ENCODE peak calls at places on chromosomes 12 and 14, in eight cellular contexts. One of them, this sample, is unnamed.

GRCh38 chr14:50545618-50546017 is 13.2 kb upstream of the MAP4K5 start:
- DNase-seq in nephron progenitor cell: no peak
- DNase-seq in fibroblast of the aortic adventitia: no peak
- DNase-seq in IMR-90: no peak
- DNase-seq in left lung: no peak
- DNase-seq in sigmoid colon: no peak
- DNase-seq in GM13976: no peak
- DNase-seq in progenitor cell of endocrine pancreas: no peak
- DNase-seq in this sample: no peak

GRCh38 chr12:56581418-56582145 is 48.5 kb downstream of the BAZ2A start:
- DNase-seq in GM13976: no peak
- DNase-seq in fibroblast of the aortic adventitia: no peak
- DNase-seq in progenitor cell of endocrine pancreas: no peak
- DNase-seq in left lung: no peak
- DNase-seq in nephron progenitor cell: no peak
- DNase-seq in sigmoid colon: no peak
- DNase-seq in IMR-90: peak; percentile 69
- DNase-seq in this sample: no peak

GRCh38 chr14:36383674-36384421 is 63.4 kb upstream of the MBIP start:
- DNase-seq in IMR-90: no peak
- DNase-seq in sigmoid colon: no peak
- DNase-seq in left lung: peak; percentile 67
- DNase-seq in fibroblast of the aortic adventitia: peak; percentile 1
- DNase-seq in progenitor cell of endocrine pancreas: no peak
- DNase-seq in nephron progenitor cell: no peak
- DNase-seq in GM13976: no peak
- DNase-seq in this sample: no peak

GRCh38 chr12:6197996-6198395 is 2.2 kb upstream of the CD9 start:
- DNase-seq in nephron progenitor cell: peak; percentile 39
- DNase-seq in sigmoid colon: no peak
- DNase-seq in GM13976: no peak
- DNase-seq in fibroblast of the aortic adventitia: no peak
- DNase-seq in left lung: no peak
- DNase-seq in IMR-90: no peak
- DNase-seq in progenitor cell of endocrine pancreas: no peak
- DNase-seq in this sample: no peak

GRCh38 chr12:71134405-71134804 is 23.4 kb downstream of the TSPAN8 start:
- DNase-seq in sigmoid colon: no peak
- DNase-seq in fibroblast of the aortic adventitia: peak; percentile 33
- DNase-seq in GM13976: no peak
- DNase-seq in IMR-90: no peak
- DNase-seq in nephron progenitor cell: no peak
- DNase-seq in left lung: no peak
- DNase-seq in progenitor cell of endocrine pancreas: no peak
- DNase-seq in this sample: no peak

GRCh38 chr12:123062682-123063426 is 82.4 kb downstream of the ARL6IP4 start:
- DNase-seq in sigmoid colon: no peak
- DNase-seq in GM13976: no peak
- DNase-seq in fibroblast of the aortic adventitia: peak; percentile 63
- DNase-seq in IMR-90: peak; percentile 69
- DNase-seq in nephron progenitor cell: no peak
- DNase-seq in progenitor cell of endocrine pancreas: no peak
- DNase-seq in left lung: peak; percentile 54
- DNase-seq in this sample: no peak

GRCh38 chr14:101657372-101657771 is 96.1 kb downstream of the DIO3 start:
- DNase-seq in GM13976: no peak
- DNase-seq in left lung: no peak
- DNase-seq in nephron progenitor cell: no peak
- DNase-seq in fibroblast of the aortic adventitia: no peak
- DNase-seq in progenitor cell of endocrine pancreas: no peak
- DNase-seq in IMR-90: no peak
- DNase-seq in sigmoid colon: no peak
- DNase-seq in this sample: no peak

GRCh38 chr14:22412936-22413411 is 176.1 kb downstream of the DAD1 start:
- DNase-seq in IMR-90: no peak
- DNase-seq in fibroblast of the aortic adventitia: no peak
- DNase-seq in sigmoid colon: no peak
- DNase-seq in left lung: no peak
- DNase-seq in GM13976: no peak
- DNase-seq in nephron progenitor cell: no peak
- DNase-seq in progenitor cell of endocrine pancreas: no peak
- DNase-seq in this sample: no peak

GRCh38 chr14:106665814-106666213 is 1139.4 kb downstream of the TMEM121 start:
- DNase-seq in sigmoid colon: no peak
- DNase-seq in left lung: no peak
- DNase-seq in progenitor cell of endocrine pancreas: no peak
- DNase-seq in nephron progenitor cell: no peak
- DNase-seq in fibroblast of the aortic adventitia: no peak
- DNase-seq in GM13976: no peak
- DNase-seq in IMR-90: no peak
- DNase-seq in this sample: no peak
- TF ChIP-seq CTCF in sigmoid colon: no peak
- TF ChIP-seq CTCF in left lung: no peak
- TF ChIP-seq CTCF in progenitor cell of endocrine pancreas: no peak
- TF ChIP-seq CTCF in nephron progenitor cell: no peak
- TF ChIP-seq CTCF in fibroblast of the aortic adventitia: no peak
- TF ChIP-seq CTCF in GM13976: no peak
- TF ChIP-seq CTCF in IMR-90: no peak
- TF ChIP-seq CTCF in this sample: no peak

GRCh38 chr12:130342842-130343241 is 5.2 kb downstream of the PIWIL1 start:
- DNase-seq in progenitor cell of endocrine pancreas: no peak
- DNase-seq in GM13976: no peak
- DNase-seq in left lung: no peak
- DNase-seq in nephron progenitor cell: no peak
- DNase-seq in IMR-90: no peak
- DNase-seq in sigmoid colon: no peak
- DNase-seq in fibroblast of the aortic adventitia: no peak
- DNase-seq in this sample: no peak
- TF ChIP-seq CTCF in progenitor cell of endocrine pancreas: no peak
- TF ChIP-seq CTCF in GM13976: no peak
- TF ChIP-seq CTCF in left lung: no peak
- TF ChIP-seq CTCF in nephron progenitor cell: no peak
- TF ChIP-seq CTCF in IMR-90: no peak
- TF ChIP-seq CTCF in sigmoid colon: no peak
- TF ChIP-seq CTCF in fibroblast of the aortic adventitia: no peak
- TF ChIP-seq CTCF in this sample: no peak

GRCh38 chr14:80637726-80638619 is 303.6 kb downstream of the CEP128 start:
- DNase-seq in sigmoid colon: no peak
- DNase-seq in IMR-90: no peak
- DNase-seq in fibroblast of the aortic adventitia: no peak
- DNase-seq in left lung: no peak
- DNase-seq in nephron progenitor cell: no peak
- DNase-seq in GM13976: no peak
- DNase-seq in progenitor cell of endocrine pancreas: no peak
- DNase-seq in this sample: no peak

GRCh38 chr14:80638620-80639215 is 302.8 kb downstream of the CEP128 start:
- DNase-seq in sigmoid colon: no peak
- DNase-seq in progenitor cell of endocrine pancreas: no peak
- DNase-seq in GM13976: no peak
- DNase-seq in nephron progenitor cell: no peak
- DNase-seq in left lung: no peak
- DNase-seq in fibroblast of the aortic adventitia: peak; percentile 50
- DNase-seq in IMR-90: peak; percentile 85
- DNase-seq in this sample: no peak

GRCh38 chr14:80634106-80634758 is 307.3 kb downstream of the CEP128 start:
- DNase-seq in fibroblast of the aortic adventitia: peak; percentile 25
- DNase-seq in IMR-90: no peak
- DNase-seq in GM13976: no peak
- DNase-seq in left lung: no peak
- DNase-seq in nephron progenitor cell: no peak
- DNase-seq in sigmoid colon: no peak
- DNase-seq in progenitor cell of endocrine pancreas: no peak
- DNase-seq in this sample: no peak

DNA sequence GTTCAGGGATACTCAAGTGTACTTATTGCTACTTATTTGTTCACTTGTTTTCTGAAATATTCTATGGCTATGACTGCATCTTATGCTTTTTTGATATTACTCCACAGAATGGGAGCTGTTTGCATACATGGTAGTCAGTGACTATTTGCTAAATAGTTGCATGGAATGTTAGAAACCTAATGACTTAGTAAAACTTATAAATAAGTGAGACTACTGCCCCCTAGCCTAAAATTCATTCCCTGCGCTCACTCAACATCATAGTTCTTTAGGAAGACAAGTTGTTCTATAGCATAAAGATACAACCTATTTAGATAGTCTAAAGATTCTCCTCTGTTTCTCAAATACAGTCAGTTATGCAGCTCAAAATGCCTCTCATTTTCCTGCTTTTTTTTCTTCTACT is 305.5 kb downstream of the CEP128 start:
- DNase-seq in IMR-90: peak; percentile 17
- DNase-seq in progenitor cell of endocrine pancreas: no peak
- DNase-seq in sigmoid colon: no peak
- DNase-seq in fibroblast of the aortic adventitia: no peak
- DNase-seq in left lung: no peak
- DNase-seq in GM13976: no peak
- DNase-seq in nephron progenitor cell: no peak
- DNase-seq in this sample: no peak
- TF ChIP-seq CTCF in IMR-90: no peak
- TF ChIP-seq CTCF in progenitor cell of endocrine pancreas: peak; percentile 40
- TF ChIP-seq CTCF in sigmoid colon: no peak
- TF ChIP-seq CTCF in fibroblast of the aortic adventitia: peak; percentile 14
- TF ChIP-seq CTCF in left lung: no peak
- TF ChIP-seq CTCF in GM13976: no peak
- TF ChIP-seq CTCF in nephron progenitor cell: peak; percentile 33
- TF ChIP-seq CTCF in this sample: peak; percentile 65

DNA sequence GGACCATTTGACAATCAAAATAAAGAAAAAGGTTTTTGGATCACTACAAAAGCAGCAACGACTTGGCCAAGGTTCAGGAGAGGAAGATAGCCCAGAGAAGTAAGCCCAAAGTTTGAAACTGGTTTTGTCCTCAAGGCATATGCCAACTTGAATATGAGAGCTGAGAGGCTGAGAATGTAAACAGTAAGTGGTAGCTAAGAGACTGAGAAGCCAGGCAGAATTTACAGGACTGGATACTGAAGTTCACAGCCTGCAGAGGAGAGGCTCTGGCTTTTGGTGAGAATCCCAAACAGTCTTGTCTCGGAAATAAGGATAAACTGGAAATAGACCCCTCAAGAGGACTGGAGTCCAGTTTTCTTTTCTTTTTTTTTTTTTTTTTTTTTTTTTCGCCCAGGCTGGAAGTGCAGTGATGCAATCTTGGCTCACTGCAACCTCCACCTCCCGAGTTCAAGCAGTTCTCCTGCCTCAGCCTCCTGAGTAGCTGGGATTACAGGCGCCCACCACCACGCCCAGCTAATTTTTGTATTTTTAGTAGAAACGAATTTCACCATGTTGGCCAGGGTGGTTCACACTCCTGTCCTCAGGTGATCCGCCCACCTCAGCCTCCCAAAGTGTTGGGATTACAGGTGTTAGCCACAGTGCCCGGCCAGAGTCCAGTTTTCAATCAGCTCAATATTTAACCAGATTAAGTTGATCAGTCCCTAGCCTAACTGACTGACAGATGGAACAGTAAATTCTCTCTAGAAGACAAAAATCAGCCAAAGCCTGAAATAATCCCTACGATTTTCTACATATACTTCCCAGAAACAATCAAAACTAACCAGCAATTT is 82.6 kb upstream of the COCH start:
- DNase-seq in GM13976: no peak
- DNase-seq in left lung: no peak
- DNase-seq in IMR-90: no peak
- DNase-seq in fibroblast of the aortic adventitia: no peak
- DNase-seq in progenitor cell of endocrine pancreas: no peak
- DNase-seq in nephron progenitor cell: no peak
- DNase-seq in sigmoid colon: no peak
- DNase-seq in this sample: no peak
- TF ChIP-seq CTCF in GM13976: no peak
- TF ChIP-seq CTCF in left lung: no peak
- TF ChIP-seq CTCF in IMR-90: no peak
- TF ChIP-seq CTCF in fibroblast of the aortic adventitia: no peak
- TF ChIP-seq CTCF in progenitor cell of endocrine pancreas: no peak
- TF ChIP-seq CTCF in nephron progenitor cell: no peak
- TF ChIP-seq CTCF in sigmoid colon: no peak
- TF ChIP-seq CTCF in this sample: no peak

DNA sequence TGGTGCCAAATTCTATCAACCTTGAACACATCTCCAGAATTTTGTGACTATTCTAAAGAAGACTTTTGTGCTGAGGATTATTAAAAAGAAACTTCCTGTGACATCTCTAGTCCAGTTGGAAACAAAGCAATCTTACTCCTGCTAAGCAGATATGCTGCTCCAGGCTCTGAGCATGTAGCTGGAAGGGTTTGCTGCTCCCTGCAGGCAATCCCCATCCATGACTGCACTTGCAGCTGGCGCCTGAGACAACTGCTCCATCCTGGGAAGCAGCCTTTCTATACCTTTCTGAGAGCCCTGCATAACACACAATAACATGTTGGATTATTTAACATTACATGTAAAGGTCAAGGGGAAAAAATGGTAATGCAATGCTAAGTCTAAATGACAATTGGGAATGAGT is 105.1 kb downstream of the NDUFA12 start:
- DNase-seq in left lung: no peak
- DNase-seq in IMR-90: no peak
- DNase-seq in nephron progenitor cell: no peak
- DNase-seq in progenitor cell of endocrine pancreas: no peak
- DNase-seq in sigmoid colon: no peak
- DNase-seq in fibroblast of the aortic adventitia: peak; percentile 19
- DNase-seq in GM13976: no peak
- DNase-seq in this sample: peak; percentile 18
- TF ChIP-seq CTCF in left lung: no peak
- TF ChIP-seq CTCF in IMR-90: no peak
- TF ChIP-seq CTCF in nephron progenitor cell: no peak
- TF ChIP-seq CTCF in progenitor cell of endocrine pancreas: peak; percentile 31
- TF ChIP-seq CTCF in sigmoid colon: peak; percentile 12
- TF ChIP-seq CTCF in fibroblast of the aortic adventitia: peak; percentile 34
- TF ChIP-seq CTCF in GM13976: no peak
- TF ChIP-seq CTCF in this sample: no peak